ENCODE peak calls at places on chromosomes 1 and 21, in seven cellular contexts. One of them, this sample, is unnamed.

GRCh38 chr1:243842978-243843490 is 7.0 kb downstream of the AKT3 start:
- DNase-seq in psoas muscle: no peak
- DNase-seq in posterior vena cava: no peak
- DNase-seq in upper lobe of right lung: no peak
- DNase-seq in RCC 7860: peak; percentile 20
- DNase-seq in stimulated activated CD4-positive, alpha-beta T cell treated with anti-CD3 and anti-CD28 coated beads, TNF-alpha, amount 100 ng/mL, for 1 hour: no peak
- DNase-seq in T-helper 9 cell: no peak
- DNase-seq in this sample: peak; percentile 59

GRCh38 chr1:107895403-107896181 is 69.4 kb downstream of the VAV3 start:
- DNase-seq in stimulated activated CD4-positive, alpha-beta T cell treated with anti-CD3 and anti-CD28 coated beads, TNF-alpha, amount 100 ng/mL, for 1 hour: no peak
- DNase-seq in RCC 7860: no peak
- DNase-seq in upper lobe of right lung: no peak
- DNase-seq in psoas muscle: no peak
- DNase-seq in posterior vena cava: no peak
- DNase-seq in T-helper 9 cell: no peak
- DNase-seq in this sample: no peak

GRCh38 chr1:202687819-202688218 is 22.4 kb downstream of the SYT2 start:
- DNase-seq in stimulated activated CD4-positive, alpha-beta T cell treated with anti-CD3 and anti-CD28 coated beads, TNF-alpha, amount 100 ng/mL, for 1 hour: no peak
- DNase-seq in T-helper 9 cell: no peak
- DNase-seq in RCC 7860: no peak
- DNase-seq in upper lobe of right lung: no peak
- DNase-seq in posterior vena cava: no peak
- DNase-seq in psoas muscle: no peak
- DNase-seq in this sample: no peak

GRCh38 chr1:165235158-165235776 is 121.2 kb downstream of the LMX1A start:
- DNase-seq in upper lobe of right lung: no peak
- DNase-seq in stimulated activated CD4-positive, alpha-beta T cell treated with anti-CD3 and anti-CD28 coated beads, TNF-alpha, amount 100 ng/mL, for 1 hour: no peak
- DNase-seq in posterior vena cava: no peak
- DNase-seq in psoas muscle: peak; percentile 52
- DNase-seq in RCC 7860: no peak
- DNase-seq in T-helper 9 cell: no peak
- DNase-seq in this sample: no peak

GRCh38 chr21:35616090-35616489 is 444.2 kb downstream of the SETD4 start:
- DNase-seq in posterior vena cava: no peak
- DNase-seq in RCC 7860: no peak
- DNase-seq in stimulated activated CD4-positive, alpha-beta T cell treated with anti-CD3 and anti-CD28 coated beads, TNF-alpha, amount 100 ng/mL, for 1 hour: no peak
- DNase-seq in upper lobe of right lung: no peak
- DNase-seq in psoas muscle: no peak
- DNase-seq in T-helper 9 cell: no peak
- DNase-seq in this sample: peak; percentile 14

GRCh38 chr1:30272288-30273020 is 450.9 kb downstream of the MATN1 start:
- DNase-seq in RCC 7860: no peak
- DNase-seq in stimulated activated CD4-positive, alpha-beta T cell treated with anti-CD3 and anti-CD28 coated beads, TNF-alpha, amount 100 ng/mL, for 1 hour: no peak
- DNase-seq in posterior vena cava: no peak
- DNase-seq in upper lobe of right lung: no peak
- DNase-seq in psoas muscle: peak; percentile 21
- DNase-seq in T-helper 9 cell: no peak
- DNase-seq in this sample: no peak

GRCh38 chr1:62906428-62906886 is 122.5 kb downstream of the ATG4C start:
- DNase-seq in RCC 7860: no peak
- DNase-seq in T-helper 9 cell: no peak
- DNase-seq in psoas muscle: no peak
- DNase-seq in posterior vena cava: no peak
- DNase-seq in upper lobe of right lung: no peak
- DNase-seq in stimulated activated CD4-positive, alpha-beta T cell treated with anti-CD3 and anti-CD28 coated beads, TNF-alpha, amount 100 ng/mL, for 1 hour: no peak
- DNase-seq in this sample: peak; percentile 20

GRCh38 chr1:32247983-32248889 is 1.2 kb downstream of the FAM167B start:
- DNase-seq in upper lobe of right lung: peak; percentile 92
- DNase-seq in stimulated activated CD4-positive, alpha-beta T cell treated with anti-CD3 and anti-CD28 coated beads, TNF-alpha, amount 100 ng/mL, for 1 hour: peak; percentile 48
- DNase-seq in T-helper 9 cell: peak; percentile 74
- DNase-seq in posterior vena cava: peak; percentile 96
- DNase-seq in psoas muscle: peak; percentile 89
- DNase-seq in RCC 7860: no peak
- DNase-seq in this sample: peak; percentile 13

GRCh38 chr1:162144853-162145252 is 75.4 kb downstream of the NOS1AP start:
- DNase-seq in posterior vena cava: no peak
- DNase-seq in psoas muscle: no peak
- DNase-seq in stimulated activated CD4-positive, alpha-beta T cell treated with anti-CD3 and anti-CD28 coated beads, TNF-alpha, amount 100 ng/mL, for 1 hour: no peak
- DNase-seq in RCC 7860: no peak
- DNase-seq in T-helper 9 cell: no peak
- DNase-seq in upper lobe of right lung: no peak
- DNase-seq in this sample: no peak

GRCh38 chr1:226654046-226654445 is 85.0 kb downstream of the ITPKB start:
- DNase-seq in posterior vena cava: no peak
- DNase-seq in RCC 7860: no peak
- DNase-seq in psoas muscle: peak; percentile 52
- DNase-seq in upper lobe of right lung: no peak
- DNase-seq in stimulated activated CD4-positive, alpha-beta T cell treated with anti-CD3 and anti-CD28 coated beads, TNF-alpha, amount 100 ng/mL, for 1 hour: no peak
- DNase-seq in T-helper 9 cell: no peak
- DNase-seq in this sample: no peak

GRCh38 chr1:2384941-2385481 is 6.3 kb downstream of the MORN1 start:
- DNase-seq in RCC 7860: no peak
- DNase-seq in T-helper 9 cell: no peak
- DNase-seq in stimulated activated CD4-positive, alpha-beta T cell treated with anti-CD3 and anti-CD28 coated beads, TNF-alpha, amount 100 ng/mL, for 1 hour: no peak
- DNase-seq in posterior vena cava: peak; percentile 79
- DNase-seq in psoas muscle: peak; percentile 53
- DNase-seq in upper lobe of right lung: peak; percentile 58
- DNase-seq in this sample: no peak

This sample was measured in ACHN.